ENCODE peak calls at places on chromosomes 2 and 18, in five cellular contexts. T is A549; V is CD4-positive, CD25-positive, alpha-beta regulatory T cell; G is CD8-positive, alpha-beta T cell; D is SK-N-SH. M is an unnamed sample.

GRCh38 chr2:68225119-68225632 is 27.2 kb downstream of the PPP3R1 start:
- DNase-seq in D (peak; percentile 24), G (no peak), V (no peak), T (peak; percentile 77), M (peak; percentile 48)

GRCh38 chr2:144541411-144541810 is 21.5 kb upstream of the ZEB2 start:
- DNase-seq in G (no peak), T (no peak), V (no peak), D (no peak), M (no peak)

GRCh38 chr2:172484253-172484652 is 56.9 kb downstream of the ITGA6 start:
- DNase-seq in T (peak; percentile 24), G (no peak), V (peak; percentile 54), D (peak; percentile 36), M (peak; percentile 26)

GRCh38 chr2:56770490-56770889 is 586.7 kb downstream of the CCDC85A start:
- DNase-seq in D (no peak), G (no peak), T (no peak), V (no peak), M (no peak)

GRCh38 chr2:206533977-206534376 is 90.6 kb downstream of the ADAM23 start:
- DNase-seq in G (no peak), V (no peak), D (no peak), T (no peak), M (no peak)

GRCh38 chr2:201008000-201008829 is 44.8 kb upstream of the ORC2 start:
- DNase-seq in V (no peak), T (peak; percentile 31), D (no peak), G (no peak), M (peak; percentile 22)

GRCh38 chr2:85549826-85550225 is 10.9 kb downstream of the MAT2A start:
- DNase-seq in D (no peak), T (no peak), G (no peak), V (no peak), M (no peak)

GRCh38 chr2:75375646-75376582 is 176.6 kb upstream of the TACR1 start:
- DNase-seq in T (no peak), D (no peak), G (no peak), V (no peak), M (no peak)

GRCh38 chr18:32086866-32087265 is 4.8 kb upstream of the RNF138 start:
- DNase-seq in G (no peak), V (no peak), D (no peak), T (no peak), M (no peak)

GRCh38 chr18:46071894-46072867 is at the start of gene PSTPIP2:
- DNase-seq in T (no peak), G (peak; percentile 61), V (peak; percentile 63), D (peak; percentile 84), M (peak; percentile 82)

GRCh38 chr2:112821142-112821541 is 15.4 kb downstream of the IL1B start:
- DNase-seq in T (no peak), V (no peak), D (no peak), G (no peak), M (no peak)

GRCh38 chr2:75592028-75592427 is 31.3 kb upstream of the EVA1A start:
- DNase-seq in D (no peak), T (no peak), V (no peak), G (no peak), M (peak; percentile 50)

DNA sequence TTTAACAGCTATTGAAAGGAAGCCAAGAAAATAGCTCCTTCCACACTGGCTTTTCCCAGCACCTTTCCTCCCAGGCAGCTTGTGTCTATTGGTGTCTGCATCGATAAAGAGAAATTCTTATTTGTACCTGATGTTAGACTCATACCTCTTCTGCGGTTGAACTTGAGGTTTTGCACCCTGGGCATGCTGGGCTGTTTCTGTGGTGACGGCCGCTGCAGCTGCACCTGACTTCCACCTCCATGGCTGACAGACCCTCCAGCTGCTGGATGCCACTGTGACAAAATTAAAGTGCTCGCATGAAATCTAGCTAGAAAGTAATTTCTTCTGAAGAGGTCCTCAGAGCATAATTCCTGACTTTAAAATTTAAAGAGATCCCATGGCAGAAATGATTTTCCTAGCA is 6.6 kb downstream of the FECH start:
- DNase-seq in D (no peak), V (no peak), T (no peak), G (no peak), M (no peak)
- H3K9me3 ChIP-seq in D (no peaks in the 10 kb centered on the region), V (no peaks in the 10 kb centered on the region), T (no peaks in the 10 kb centered on the region), G (no peaks in the 10 kb centered on the region), M (no peaks in the 10 kb centered on the region)

DNA sequence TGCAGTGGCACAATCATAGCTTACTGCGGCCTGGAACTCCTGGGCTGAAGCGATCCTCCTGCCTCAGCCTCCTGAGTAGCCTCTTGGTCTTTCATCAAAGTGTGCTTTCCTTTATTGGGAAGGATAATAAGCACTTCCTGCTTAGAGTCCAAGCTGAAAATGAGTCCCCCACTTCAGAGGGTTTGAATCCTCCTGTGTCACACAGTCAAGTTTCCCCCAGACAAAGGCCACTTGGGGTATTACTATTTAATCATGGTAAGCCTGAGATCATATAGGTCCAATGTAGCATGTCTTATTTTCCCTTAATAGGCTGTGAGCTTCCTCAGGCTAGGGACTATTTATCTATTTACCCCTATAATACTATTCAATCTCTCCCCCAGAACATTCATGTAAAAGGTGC is 11.4 kb upstream of the KIAA2012 start:
- DNase-seq in T (peak; percentile 7), V (no peak), G (no peak), D (no peak), M (no peak)
- H3K4me3 ChIP-seq in T (no peak overlapping the region), V (no peak overlapping the region), G (no peak overlapping the region), D (no peak overlapping the region), M (no peak overlapping the region)

DNA sequence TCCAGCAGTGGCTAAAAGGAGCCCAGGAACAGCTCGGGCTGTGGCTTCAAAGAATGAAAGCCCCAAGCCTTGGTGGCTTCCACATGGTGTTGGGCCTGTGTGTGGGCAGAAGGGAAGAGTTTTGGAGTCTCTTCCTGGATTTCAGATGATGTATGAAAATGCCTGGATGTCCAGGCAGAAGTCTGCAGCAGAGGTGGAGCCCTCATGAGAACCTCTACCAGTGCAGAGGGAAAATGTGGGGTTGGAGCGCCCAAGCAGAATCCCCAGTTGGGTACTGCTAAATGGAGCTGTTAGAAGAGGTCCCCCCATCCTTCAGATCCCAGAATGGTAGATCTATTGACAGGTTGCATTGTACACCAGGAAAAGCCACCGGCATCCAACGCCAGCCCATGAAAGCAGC is 412.1 kb downstream of the TDRD15 start:
- DNase-seq in T (no peak), D (no peak), G (no peak), V (no peak), M (no peak)
- H3K9me3 ChIP-seq in T (peaks cover 28% of the 10 kb centered on the region), D (peaks cover 14% of the 10 kb centered on the region), G (peaks cover 10% of the 10 kb centered on the region), V (peaks cover 5% of the 10 kb centered on the region), M (no peaks in the 10 kb centered on the region)

DNA sequence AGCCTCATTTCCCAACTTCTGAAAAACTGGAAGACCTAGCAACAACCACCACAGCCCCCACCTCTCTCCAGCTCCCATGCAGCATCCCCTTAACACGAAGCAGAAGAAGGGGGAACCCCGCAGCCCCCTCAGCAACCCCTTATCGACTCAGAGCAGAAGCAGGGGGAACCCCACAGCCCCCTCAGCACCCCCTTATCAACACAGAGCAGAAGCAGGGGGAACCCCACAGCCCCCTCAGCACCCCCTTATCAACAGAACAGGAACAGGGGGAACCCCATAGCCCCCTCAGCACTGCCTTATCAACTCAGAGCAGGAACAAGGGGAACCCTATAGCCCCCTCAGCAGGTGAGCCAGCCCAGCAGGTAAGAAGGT is 6.7 kb downstream of the SLC66A2 start:
- DNase-seq in V (no peak), T (no peak), D (no peak), G (peak; percentile 55), M (no peak)
- H3K4me3 ChIP-seq in V (no peak overlapping the region), T (no peak overlapping the region), D (no peak overlapping the region), G (no peak overlapping the region), M (no peak overlapping the region)

GRCh38 chr2:242043538-242044205 is 174.1 kb downstream of the RTP5 start:
- DNase-seq in D (no peak), V (no peak), T (no peak), G (no peak), M (no peak)
- H3K9me3 ChIP-seq in D (no peaks in the 10 kb centered on the region), V (no peaks in the 10 kb centered on the region), T (no peaks in the 10 kb centered on the region), G (no peaks in the 10 kb centered on the region), M (no peaks in the 10 kb centered on the region)

DNA sequence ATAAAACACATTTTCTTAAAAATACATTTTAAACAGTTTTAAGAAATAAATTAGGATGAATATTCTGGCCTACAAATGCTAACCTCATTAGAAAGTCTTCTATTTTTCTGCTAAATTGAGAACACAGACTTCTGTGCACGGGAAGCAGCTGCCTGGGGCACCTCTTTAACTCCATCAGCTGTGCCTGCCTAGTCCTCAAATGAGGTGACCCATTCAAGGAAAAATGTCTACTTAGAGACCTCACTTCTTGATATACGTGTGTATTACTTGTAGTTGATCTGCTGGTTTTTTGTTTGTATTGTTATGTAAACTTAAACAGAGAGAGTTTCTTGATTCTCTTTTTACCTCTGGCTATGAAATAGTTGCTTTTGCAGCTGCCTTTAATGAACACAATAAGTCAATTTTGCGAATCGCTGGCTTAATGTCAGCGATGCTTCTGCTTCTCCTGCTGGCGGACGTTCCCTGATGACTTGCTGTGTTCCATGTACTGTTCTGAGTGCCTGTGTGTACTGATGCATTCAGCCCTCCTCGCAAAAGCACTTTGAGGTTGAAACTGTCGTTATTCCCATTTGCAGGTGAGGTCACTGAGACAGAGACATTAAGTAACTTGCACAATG is 88.7 kb upstream of the TXNDC2 start:
- DNase-seq in T (no peak), V (no peak), D (peak; percentile 34), G (no peak), M (no peak)
- H3K4me3 ChIP-seq in T (no peak overlapping the region), V (no peak overlapping the region), D (no peak overlapping the region), G (no peak overlapping the region), M (no peak overlapping the region)

M was measured in hepatocyte.